ENCODE peak calls at places on chromosome 4, in seven cellular contexts. P is RWPE1; U is CD4-positive, alpha-beta memory T cell; S is retina; X is nephron progenitor cell; M is ureter; D is HTR-8/SVneo. A is an unnamed sample.

GRCh38 chr4:5956285-5957021 is 61.8 kb downstream of the C4orf50 start:
- DNase-seq in S (peak; percentile 61), U (no peak), X (peak; percentile 59), M (no peak), P (no peak), D (no peak), A (no peak)

GRCh38 chr4:149914521-149915115 is 99.0 kb upstream of the IQCM start:
- DNase-seq in M (no peak), U (no peak), S (peak; percentile 41), D (peak; percentile 45), X (peak; percentile 64), P (peak; percentile 41), A (peak; percentile 25)

GRCh38 chr4:47415719-47416118 is 47.8 kb downstream of the COMMD8 start:
- DNase-seq in D (no peak), P (no peak), X (no peak), M (no peak), U (no peak), S (no peak), A (no peak)

GRCh38 chr4:112189754-112190153 is 41.8 kb upstream of the AP1AR start:
- DNase-seq in X (no peak), D (no peak), U (no peak), S (no peak), M (no peak), P (no peak), A (no peak)

GRCh38 chr4:2253160-2254084 is 8.5 kb downstream of the MXD4 start:
- DNase-seq in D (no peak), P (no peak), S (no peak), U (no peak), M (peak; percentile 42), X (no peak), A (no peak)

GRCh38 chr4:176592976-176593375 is 199.7 kb downstream of the VEGFC start:
- DNase-seq in M (no peak), D (no peak), S (no peak), P (no peak), U (no peak), X (no peak), A (no peak)

GRCh38 chr4:73067971-73068394 is 1.5 kb downstream of the COX18 start:
- DNase-seq in M (no peak), D (no peak), S (peak; percentile 4), U (no peak), P (peak; percentile 6), X (no peak), A (no peak)

GRCh38 chr4:4851081-4851480 is 8.4 kb upstream of the MSX1 start:
- DNase-seq in S (no peak), U (no peak), D (no peak), M (no peak), P (no peak), X (no peak), A (no peak)

A was measured in A549.